ENCODE peak calls at places on chromosomes 6 and 20, in nine cellular contexts. F is H7; Q is H54; H is aorta; L is GM23338; C is stimulated activated CD8-positive, alpha-beta memory T cell treated with anti-CD3 and anti-CD28 coated beads, Interleukin-4, amount 100 ng/mL, for 4 hours; E is RWPE1; Y is activated CD4-positive, CD25-positive, alpha-beta regulatory T cell; Z is WTC11. X is an unnamed sample.

GRCh38 chr6:131688286-131688685 is 12.9 kb downstream of the OR2A4 start:
- DNase-seq in F (no peak), Q (no peak), H (no peak), L (no peak), C (no peak), E (no peak), Y (no peak), Z (no peak), X (no peak)

GRCh38 chr20:51400051-51400926 is 142.2 kb downstream of the NFATC2 start:
- DNase-seq in F (no peak), Q (no peak), H (no peak), L (no peak), C (peak), E (no peak), Y (peak), Z (no peak), X (no peak)

GRCh38 chr6:1767481-1768246 is 157.9 kb downstream of the FOXC1 start:
- DNase-seq in F (no peak), Q (no peak), H (no peak), L (no peak), C (no peak), E (no peak), Y (no peak), Z (no peak), X (peak)

GRCh38 chr6:117561128-117561527 is 41.2 kb downstream of the GOPC start:
- DNase-seq in F (no peak), Q (no peak), H (no peak), L (no peak), C (no peak), E (no peak), Y (no peak), Z (no peak), X (no peak)

GRCh38 chr20:34312024-34312460 is 8.9 kb upstream of the AHCY start:
- DNase-seq in F (peak), Q (no peak), H (no peak), L (peak), C (no peak), E (no peak), Y (no peak), Z (peak), X (no peak)

GRCh38 chr6:32439708-32440214 is at the start of gene HLA-DRA:
- DNase-seq in F (peak), Q (peak), H (no peak), L (peak), C (no peak), E (peak), Y (no peak), Z (no peak), X (peak)

GRCh38 chr20:37911838-37912273 is 8.9 kb downstream of the VSTM2L start:
- DNase-seq in F (peak), Q (no peak), H (no peak), L (peak), C (no peak), E (no peak), Y (no peak), Z (peak), X (peak)

GRCh38 chr20:16215056-16215455 is 358.2 kb downstream of the KIF16B start:
- DNase-seq in F (no peak), Q (no peak), H (no peak), L (peak), C (no peak), E (no peak), Y (no peak), Z (no peak), X (no peak)

GRCh38 chr6:100879317-100879716 is 1.8 kb downstream of the ASCC3 start:
- DNase-seq in F (no peak), Q (no peak), H (no peak), L (peak), C (no peak), E (no peak), Y (no peak), Z (no peak), X (no peak)

GRCh38 chr6:45420083-45420908 is 42.6 kb upstream of the SUPT3H start:
- DNase-seq in F (peak), Q (no peak), H (no peak), L (peak), C (peak), E (no peak), Y (no peak), Z (peak), X (no peak)

GRCh38 chr6:52243282-52243893 is 912 bp downstream of the IL17F start:
- DNase-seq in F (no peak), Q (no peak), H (no peak), L (no peak), C (no peak), E (no peak), Y (no peak), Z (no peak), X (no peak)

GRCh38 chr6:112443118-112443641 is 96.0 kb downstream of the RFPL4B start:
- DNase-seq in F (no peak), Q (no peak), H (no peak), L (no peak), C (no peak), E (no peak), Y (no peak), Z (no peak), X (no peak)

GRCh38 chr20:62365814-62366369 is 1.2 kb downstream of the LAMA5 start:
- DNase-seq in F (peak), Q (peak), H (peak), L (peak), C (no peak), E (peak), Y (no peak), Z (peak), X (no peak)

GRCh38 chr20:48765359-48765758 is 62.4 kb downstream of the PREX1 start:
- DNase-seq in F (no peak), Q (no peak), H (peak), L (no peak), C (no peak), E (no peak), Y (no peak), Z (no peak), X (no peak)

GRCh38 chr6:150394886-150395285 is 26.1 kb downstream of the IYD start:
- DNase-seq in F (no peak), Q (no peak), H (no peak), L (no peak), C (no peak), E (no peak), Y (no peak), Z (no peak), X (no peak)

GRCh38 chr6:43269273-43270007 is 26.2 kb downstream of the TTBK1 start:
- DNase-seq in F (peak), Q (no peak), H (no peak), L (peak), C (peak), E (no peak), Y (no peak), Z (peak), X (no peak)

GRCh38 chr6:41098366-41098765 is 25.6 kb downstream of the NFYA start:
- DNase-seq in F (no peak), Q (no peak), H (no peak), L (no peak), C (no peak), E (no peak), Y (no peak), Z (no peak), X (no peak)

GRCh38 chr6:106141441-106142237 is 55.5 kb downstream of the PRDM1 start:
- DNase-seq in F (no peak), Q (no peak), H (no peak), L (no peak), C (no peak), E (no peak), Y (peak), Z (no peak), X (no peak)

GRCh38 chr6:41027799-41028617 is 11.0 kb downstream of the UNC5CL start:
- DNase-seq in F (peak), Q (peak), H (peak), L (peak), C (peak), E (peak), Y (peak), Z (peak), X (peak)

X was measured in fibroblast of the conjunctiva.